ENCODE peak calls at places on chromosomes 4 and X, in four cellular contexts. One of them, this sample, is unnamed.

GRCh38 chr4:119744580-119744979 is 116.0 kb upstream of the PDE5A start:
- DNase-seq in H7: no peak
- DNase-seq in cardiac fibroblast: no peak
- DNase-seq in T-helper 22 cell: no peak
- DNase-seq in this sample: no peak

GRCh38 chrX:101393530-101394305 is 2.9 kb downstream of the RPL36A start:
- DNase-seq in H7: no peak
- DNase-seq in cardiac fibroblast: no peak
- DNase-seq in T-helper 22 cell: no peak
- DNase-seq in this sample: no peak

GRCh38 chr4:91636083-91636482 is 667.7 kb upstream of the GRID2 start:
- DNase-seq in H7: no peak
- DNase-seq in cardiac fibroblast: no peak
- DNase-seq in T-helper 22 cell: no peak
- DNase-seq in this sample: no peak

GRCh38 chrX:55648434-55648833 is 25.2 kb downstream of the FOXR2 start:
- DNase-seq in T-helper 22 cell: no peak
- DNase-seq in cardiac fibroblast: no peak
- DNase-seq in H7: no peak
- DNase-seq in this sample: no peak

GRCh38 chr4:87745058-87745842 is 54.1 kb upstream of the IBSP start:
- DNase-seq in cardiac fibroblast: no peak
- DNase-seq in T-helper 22 cell: no peak
- DNase-seq in H7: peak; percentile 10
- DNase-seq in this sample: no peak

GRCh38 chr4:98746530-98746929 is 88.1 kb upstream of the TSPAN5 start:
- DNase-seq in T-helper 22 cell: no peak
- DNase-seq in cardiac fibroblast: peak; percentile 49
- DNase-seq in H7: no peak
- DNase-seq in this sample: no peak

GRCh38 chr4:182643801-182644311 is 273.3 kb downstream of the DCTD start:
- DNase-seq in cardiac fibroblast: peak; percentile 74
- DNase-seq in T-helper 22 cell: no peak
- DNase-seq in H7: no peak
- DNase-seq in this sample: peak; percentile 70

GRCh38 chrX:30741545-30741944 is 88.3 kb downstream of the GK start:
- DNase-seq in T-helper 22 cell: no peak
- DNase-seq in H7: peak; percentile 39
- DNase-seq in cardiac fibroblast: no peak
- DNase-seq in this sample: no peak

GRCh38 chr4:150032541-150032940 is 45.7 kb upstream of the DCLK2 start:
- DNase-seq in H7: no peak
- DNase-seq in cardiac fibroblast: no peak
- DNase-seq in T-helper 22 cell: no peak
- DNase-seq in this sample: no peak

GRCh38 chr4:103845075-103845474 is 125.3 kb upstream of the TACR3 start:
- DNase-seq in H7: no peak
- DNase-seq in cardiac fibroblast: no peak
- DNase-seq in T-helper 22 cell: no peak
- DNase-seq in this sample: no peak

GRCh38 chr4:139919513-139919912 is 234.5 kb downstream of the MAML3 start:
- DNase-seq in H7: no peak
- DNase-seq in T-helper 22 cell: no peak
- DNase-seq in cardiac fibroblast: peak; percentile 77
- DNase-seq in this sample: peak; percentile 83